ENCODE peak calls at places on chromosome 3, in five cellular contexts. T is body of pancreas, P is colonic mucosa, Z is mesothelial cell of epicardium, O is astrocyte. E is an unnamed sample.

GRCh38 chr3:181851063-181851462 is 139.3 kb downstream of the SOX2 start:
- DNase-seq in Z (no peak), P (no peak), T (no peak), O (no peak), E (peak)

GRCh38 chr3:58408906-58409305 is 24.7 kb downstream of the PDHB start:
- DNase-seq in O (no peak), T (no peak), Z (no peak), P (no peak), E (no peak)

GRCh38 chr3:144351968-144352367 is 380.3 kb downstream of the DIPK2A start:
- DNase-seq in Z (no peak), T (no peak), P (no peak), O (no peak), E (no peak)

GRCh38 chr3:18424862-18425640 is at the start of gene SATB1:
- DNase-seq in Z (peak), O (peak), T (peak), P (peak), E (peak)

GRCh38 chr3:73192036-73192738 is 130.7 kb downstream of the EBLN2 start:
- DNase-seq in P (no peak), T (no peak), Z (no peak), O (no peak), E (peak)

GRCh38 chr3:110846971-110847370 is 224.6 kb upstream of the NECTIN3 start:
- DNase-seq in T (no peak), P (no peak), O (no peak), Z (no peak), E (no peak)

GRCh38 chr3:112651516-112651915 is 10.6 kb upstream of the CCDC80 start:
- DNase-seq in O (peak), Z (no peak), T (no peak), P (no peak), E (no peak)

GRCh38 chr3:122767690-122768372 is 25.8 kb downstream of the HSPBAP1 start:
- DNase-seq in T (no peak), P (no peak), O (no peak), Z (no peak), E (no peak)

GRCh38 chr3:76753599-76753998 is 286.3 kb upstream of the ROBO2 start:
- DNase-seq in T (no peak), P (no peak), O (no peak), Z (no peak), E (no peak)

GRCh38 chr3:129289201-129289921 is 10.7 kb downstream of the HMCES start:
- DNase-seq in Z (no peak), P (no peak), T (no peak), O (peak), E (no peak)

GRCh38 chr3:146750196-146750595 is 145.1 kb upstream of the PLSCR5 start:
- DNase-seq in T (no peak), O (peak), Z (no peak), P (no peak), E (no peak)

GRCh38 chr3:174440741-174441587 is 418.2 kb upstream of the NAALADL2 start:
- DNase-seq in Z (peak), P (peak), O (peak), T (peak), E (peak)

GRCh38 chr3:122793568-122794416 is at the start of gene HSPBAP1:
- DNase-seq in O (peak), T (peak), P (peak), Z (peak), E (peak)

GRCh38 chr3:59079962-59080361 is 30.1 kb upstream of the CFAP20DC start:
- DNase-seq in T (no peak), O (no peak), Z (no peak), P (no peak), E (no peak)

GRCh38 chr3:11331101-11331500 is 58.9 kb downstream of the ATG7 start:
- DNase-seq in O (peak), P (no peak), T (no peak), Z (no peak), E (no peak)

GRCh38 chr3:5205165-5205941 is 17.8 kb downstream of the EDEM1 start:
- DNase-seq in Z (no peak), T (no peak), P (no peak), O (peak), E (no peak)

GRCh38 chr3:127102587-127102986 is 90.3 kb upstream of the PRR23E start:
- DNase-seq in P (no peak), O (no peak), Z (no peak), T (no peak), E (no peak)

GRCh38 chr3:140117111-140117526 is 182.1 kb downstream of the CLSTN2 start:
- DNase-seq in T (no peak), P (no peak), O (no peak), Z (no peak), E (no peak)

GRCh38 chr3:21745971-21746370 is 5.0 kb downstream of the ZNF385D start:
- DNase-seq in Z (no peak), P (no peak), T (no peak), O (peak), E (no peak)

GRCh38 chr3:167783781-167784180 is 48.3 kb downstream of the SERPINI1 start:
- DNase-seq in Z (no peak), T (no peak), O (peak), P (no peak), E (no peak)

GRCh38 chr3:48765376-48765775 is 48.4 kb upstream of the IP6K2 start:
- DNase-seq in O (no peak), T (peak), P (no peak), Z (no peak), E (no peak)

GRCh38 chr3:71051893-71052687 is 531.4 kb downstream of the FOXP1 start:
- DNase-seq in O (no peak), Z (no peak), T (no peak), P (no peak), E (no peak)

GRCh38 chr3:171695476-171695875 is 114.8 kb downstream of the PLD1 start:
- DNase-seq in P (no peak), Z (no peak), O (no peak), T (no peak), E (no peak)

GRCh38 chr3:46671541-46672348 is 21.7 kb downstream of the ALS2CL start:
- DNase-seq in P (no peak), O (no peak), T (peak), Z (peak), E (no peak)

GRCh38 chr3:123768480-123769359 is 115.4 kb downstream of the MYLK start:
- DNase-seq in T (no peak), O (no peak), P (peak), Z (no peak), E (no peak)

GRCh38 chr3:46742992-46743391 is 25.3 kb upstream of the PRSS50 start:
- DNase-seq in P (no peak), O (no peak), Z (no peak), T (no peak), E (no peak)

GRCh38 chr3:152331018-152331541 is 62.4 kb downstream of the MBNL1 start:
- DNase-seq in O (peak), T (no peak), Z (no peak), P (peak), E (peak)

GRCh38 chr3:45034612-45035252 is 8.6 kb downstream of the CLEC3B start:
- DNase-seq in Z (no peak), P (peak), T (peak), O (no peak), E (peak)

GRCh38 chr3:184145120-184145524 is 10.0 kb downstream of the EIF2B5 start:
- DNase-seq in P (peak), O (peak), T (peak), Z (no peak), E (peak)
- TF ChIP-seq CTCF in P (peak), O (peak), T (peak), Z (no peak), E (peak)

GRCh38 chr3:8452112-8452511 is 49.5 kb upstream of the LMCD1 start:
- DNase-seq in T (no peak), O (no peak), Z (no peak), P (no peak), E (no peak)

GRCh38 chr3:8446845-8447244 is 54.8 kb upstream of the LMCD1 start:
- DNase-seq in T (no peak), P (no peak), O (no peak), Z (no peak), E (no peak)

GRCh38 chr3:8451696-8452095 is 49.9 kb upstream of the LMCD1 start:
- DNase-seq in O (peak), Z (no peak), T (no peak), P (no peak), E (no peak)

GRCh38 chr3:8453153-8453552 is 48.5 kb upstream of the LMCD1 start:
- DNase-seq in T (no peak), P (no peak), O (no peak), Z (no peak), E (no peak)

GRCh38 chr3:8450618-8451017 is 51.0 kb upstream of the LMCD1 start:
- DNase-seq in P (no peak), O (peak), T (no peak), Z (no peak), E (no peak)
- TF ChIP-seq CTCF in P (no peak), O (peak), T (no peak), Z (no peak), E (no peak)

DNA sequence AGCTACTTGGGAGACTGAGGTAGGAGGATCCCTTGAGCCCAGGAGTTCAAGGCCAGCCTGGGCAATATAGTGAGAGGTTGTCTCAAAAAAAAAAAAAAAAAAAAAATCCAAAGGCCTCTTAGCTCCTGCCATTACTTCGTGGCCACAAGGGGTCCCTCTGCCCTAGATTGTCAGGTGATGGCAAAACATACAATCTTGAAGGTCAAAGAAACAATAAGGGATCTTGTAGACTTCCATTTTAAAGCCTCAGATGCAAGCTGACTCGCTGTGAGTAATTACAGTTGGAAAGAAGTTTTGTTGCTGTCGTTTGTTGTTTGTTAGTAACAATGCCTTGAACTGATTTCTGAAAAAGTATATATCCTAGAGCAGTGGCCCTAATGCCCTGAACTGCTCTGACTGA is 55.9 kb upstream of the PLCL2 start:
- DNase-seq in O (peak), T (peak), P (peak), Z (no peak), E (peak)
- TF ChIP-seq CTCF in O (peak), T (peak), P (peak), Z (peak), E (no peak)

GRCh38 chr3:19946832-19947548 is at the start of gene RAB5A:
- DNase-seq in Z (peak), P (peak), O (peak), T (peak), E (peak)
- TF ChIP-seq CTCF in Z (no peak), P (no peak), O (no peak), T (no peak), E (no peak)

E was measured in Calu3.